ENCODE peak calls at places on chromosome 19, in six cellular contexts. L is HAP-1, I is breast epithelium, P is colonic mucosa, G is fibroblast of lung, W is body of pancreas. N is an unnamed sample. For H3K4me1 and H3K9me3, the result is how much of the 10 kb centered on the place peaks cover.

GRCh38 chr19:57466489-57466888 is 9.5 kb upstream of the VN1R1 start:
- DNase-seq in L (no peak), I (no peak), P (no peak), G (no peak), W (no peak), N (no peak)

GRCh38 chr19:24140591-24140990 is 53.6 kb downstream of the ZNF254 start:
- DNase-seq in L (no peak), I (no peak), P (no peak), G (no peak), W (no peak), N (no peak)

GRCh38 chr19:33100894-33101644 is 20.1 kb downstream of the GPATCH1 start:
- DNase-seq in L (no peak), I (no peak), P (peak), G (no peak), W (no peak), N (no peak)

GRCh38 chr19:42051166-42052115 is 18.6 kb downstream of the GRIK5 start:
- DNase-seq in L (no peak), I (no peak), P (no peak), G (no peak), W (no peak), N (no peak)

GRCh38 chr19:11345122-11345752 is 831 bp downstream of the TMEM205 start:
- DNase-seq in L (no peak), I (no peak), P (peak), G (no peak), W (no peak), N (no peak)

GRCh38 chr19:29770653-29771052 is 41.1 kb upstream of the CCNE1 start:
- DNase-seq in L (no peak), I (no peak), P (no peak), G (no peak), W (no peak), N (no peak)

GRCh38 chr19:28039677-28040381 is 1173.1 kb downstream of the UQCRFS1 start:
- DNase-seq in L (no peak), I (no peak), P (no peak), G (no peak), W (peak), N (no peak)

GRCh38 chr19:35986664-35987570 is 8.1 kb upstream of the SDHAF1 start:
- DNase-seq in L (peak), I (no peak), P (peak), G (no peak), W (no peak), N (no peak)

GRCh38 chr19:47790398-47790814 is 11.9 kb downstream of the SELENOW start:
- DNase-seq in L (peak), I (peak), P (peak), G (peak), W (peak), N (peak)

GRCh38 chr19:50264483-50265186 is 61.2 kb downstream of the MYH14 start:
- DNase-seq in L (no peak), I (no peak), P (no peak), G (no peak), W (no peak), N (no peak)

GRCh38 chr19:5330307-5330720 is 10.3 kb downstream of the PTPRS start:
- DNase-seq in L (no peak), I (no peak), P (no peak), G (no peak), W (no peak), N (no peak)

GRCh38 chr19:35021596-35021995 is 8.7 kb upstream of the SCN1B start:
- DNase-seq in L (no peak), I (no peak), P (no peak), G (no peak), W (no peak), N (no peak)

GRCh38 chr19:15315101-15315500 is 17.2 kb downstream of the BRD4 start:
- DNase-seq in L (no peak), I (no peak), P (no peak), G (no peak), W (no peak), N (no peak)

GRCh38 chr19:15316498-15316897 is 15.8 kb downstream of the BRD4 start:
- DNase-seq in L (no peak), I (no peak), P (no peak), G (no peak), W (no peak), N (no peak)

GRCh38 chr19:15320118-15320517 is 12.2 kb downstream of the BRD4 start:
- DNase-seq in L (no peak), I (no peak), P (no peak), G (peak), W (no peak), N (no peak)

GRCh38 chr19:15317392-15318011 is 14.8 kb downstream of the BRD4 start:
- DNase-seq in L (no peak), I (no peak), P (no peak), G (peak), W (no peak), N (no peak)

DNA sequence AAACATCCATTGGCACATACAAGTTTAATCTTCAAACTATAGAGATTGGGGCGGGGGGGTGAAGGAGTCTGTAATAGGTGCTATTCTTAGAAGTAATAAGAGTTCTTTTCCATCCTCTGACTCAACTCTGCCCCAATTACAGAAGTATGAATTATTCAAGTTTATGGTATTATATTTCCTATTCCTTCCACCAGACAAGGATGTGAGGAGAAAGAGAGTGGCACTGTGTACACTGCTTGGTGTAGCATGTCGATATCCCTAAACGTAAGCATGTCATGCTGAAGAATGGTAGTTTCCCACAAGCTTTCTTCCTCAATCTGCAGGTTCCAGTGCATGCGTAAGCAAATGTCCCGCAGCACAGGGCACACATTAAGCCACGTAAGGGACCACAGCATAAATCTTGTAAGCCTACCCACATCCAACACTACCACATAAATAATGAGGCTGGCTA is 14.1 kb downstream of the BRD4 start:
- DNase-seq in L (no peak), I (no peak), P (no peak), G (peak), W (no peak), N (no peak)
- H3K4me1 ChIP-seq in L (under half), I (under half), P (under half), G (under half), W (half or more), N (under half)

GRCh38 chr19:56423985-56424353 is 19.8 kb downstream of the ZNF583 start:
- DNase-seq in L (no peak), I (no peak), P (no peak), G (peak), W (no peak), N (no peak)

GRCh38 chr19:56423276-56423984 is 19.3 kb downstream of the ZNF583 start:
- DNase-seq in L (no peak), I (no peak), P (no peak), G (peak), W (no peak), N (no peak)
- H3K9me3 ChIP-seq in L (under half), I (half or more), P (under half), G (under half), W (under half), N (half or more)

GRCh38 chr19:19670070-19670551 is 1.5 kb downstream of the ZNF101 start:
- DNase-seq in L (peak), I (no peak), P (peak), G (no peak), W (no peak), N (no peak)
- H3K4me1 ChIP-seq in L (under half), I (under half), P (under half), G (under half), W (under half), N (under half)

DNA sequence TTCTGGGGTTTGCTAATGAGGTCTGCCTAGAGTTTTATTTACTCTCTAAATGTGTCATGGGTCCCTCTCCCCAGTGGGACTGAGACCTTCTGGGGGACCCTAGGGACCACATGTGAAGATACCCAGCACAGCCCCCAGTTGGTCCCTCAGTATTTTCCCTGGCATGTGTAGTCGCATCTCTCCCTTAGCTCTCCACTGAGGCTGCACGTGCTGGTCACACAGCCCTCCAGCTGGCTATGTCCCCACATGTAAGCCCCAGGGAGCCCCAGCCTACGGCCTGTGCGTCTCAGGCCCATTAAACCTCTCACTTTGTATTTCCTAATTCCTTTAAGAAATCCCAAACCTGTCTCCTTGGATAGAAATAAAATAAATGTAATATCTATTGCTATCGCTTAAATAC is 189.6 kb upstream of the TSHZ3 start:
- DNase-seq in L (no peak), I (no peak), P (no peak), G (no peak), W (no peak), N (no peak)
- H3K9me3 ChIP-seq in L (under half), I (under half), P (under half), G (under half), W (under half), N (under half)

GRCh38 chr19:39841041-39841440 is 5.1 kb downstream of the FBL start:
- DNase-seq in L (no peak), I (no peak), P (no peak), G (no peak), W (no peak), N (no peak)

GRCh38 chr19:39845172-39845571 is 1.0 kb downstream of the FBL start:
- DNase-seq in L (no peak), I (no peak), P (no peak), G (no peak), W (no peak), N (no peak)

GRCh38 chr19:39843919-39844793 is 2.0 kb downstream of the FBL start:
- DNase-seq in L (peak), I (no peak), P (no peak), G (peak), W (no peak), N (no peak)

GRCh38 chr19:39840492-39840891 is 5.7 kb downstream of the FBL start:
- DNase-seq in L (no peak), I (no peak), P (no peak), G (no peak), W (no peak), N (no peak)

DNA sequence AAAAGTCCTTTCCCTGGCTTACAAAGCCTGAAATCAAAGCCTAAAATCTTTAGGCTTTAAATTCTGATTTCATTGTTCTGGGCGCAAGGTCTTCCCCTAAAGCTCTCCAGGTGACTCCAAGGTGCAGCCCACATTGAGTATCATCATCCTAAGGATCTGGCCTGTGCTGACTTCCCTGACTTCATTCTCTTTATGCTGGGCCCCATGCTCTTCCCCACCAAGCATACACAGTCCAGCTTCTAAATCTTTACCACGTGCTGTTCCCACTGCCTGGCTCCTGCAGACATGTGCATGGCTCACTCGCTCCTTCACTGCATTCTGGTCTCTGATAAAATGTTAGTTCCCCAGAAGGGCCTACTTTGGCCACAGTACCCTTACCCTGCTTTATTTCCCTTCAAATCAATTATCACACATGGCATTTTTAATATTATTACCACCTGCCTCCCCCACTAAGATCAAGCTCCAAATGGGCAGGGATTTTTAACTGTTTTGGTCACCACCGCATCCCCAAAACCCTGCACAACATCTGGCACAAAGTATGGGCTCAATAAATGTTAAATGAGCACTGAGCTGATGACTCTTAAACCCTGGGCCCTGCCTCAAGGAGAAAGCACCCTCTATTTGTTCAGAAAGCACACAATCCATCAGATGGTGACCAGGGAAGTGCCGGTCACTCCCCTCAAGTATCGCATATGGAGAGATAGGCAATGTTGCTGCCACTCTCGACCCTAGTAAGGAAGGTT is 3.3 kb downstream of the FBL start:
- DNase-seq in L (no peak), I (no peak), P (no peak), G (no peak), W (no peak), N (no peak)
- H3K4me1 ChIP-seq in L (under half), I (under half), P (under half), G (under half), W (under half), N (under half)

DNA sequence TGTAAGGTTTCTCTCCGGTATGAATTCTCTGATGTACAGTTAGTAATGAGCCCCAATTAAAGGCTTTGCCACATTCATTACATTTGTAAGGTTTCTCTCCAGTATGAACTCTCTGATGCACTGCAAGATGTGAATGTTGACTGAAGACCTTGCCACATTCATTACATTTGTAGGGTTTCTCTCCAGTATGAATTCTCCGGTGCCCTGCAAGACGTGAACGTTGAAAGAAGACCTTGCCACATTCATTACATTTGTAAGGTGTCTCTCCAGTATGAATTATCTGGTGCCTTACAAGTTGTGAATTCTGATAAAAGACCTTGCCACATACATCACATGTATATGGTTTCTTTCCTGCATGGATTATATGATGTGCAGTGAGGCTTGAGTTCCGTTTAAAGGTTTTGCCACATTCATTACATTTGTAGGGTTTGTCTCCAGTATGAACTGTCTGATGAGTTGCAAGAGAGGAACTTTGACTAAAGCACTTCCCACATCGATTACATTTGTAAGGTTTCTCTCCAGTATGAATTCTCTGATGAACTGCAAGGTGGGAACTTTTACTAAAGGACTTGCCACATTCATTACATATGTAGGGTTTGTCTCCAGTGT is 17.7 kb upstream of the ZNF432 start:
- DNase-seq in L (no peak), I (no peak), P (no peak), G (no peak), W (no peak), N (no peak)
- H3K9me3 ChIP-seq in L (under half), I (half or more), P (under half), G (under half), W (under half), N (half or more)

N was measured in effector memory CD4-positive, alpha-beta T cell.